ENCODE peak calls at places on chromosome 3, in eight cellular contexts. V, L, R, J, F, B, E and Q are unnamed samples.
A peak's percentile ranks its signal among the peaks of the same experiment; 100 is the strongest.

GRCh38 chr3:127768346-127769008 is 53.8 kb downstream of the MGLL start:
- DNase-seq in V (peak; percentile 99), L (no peak), R (no peak), J (no peak), F (no peak), B (peak; percentile 99), E (peak; percentile 97), Q (no peak)

GRCh38 chr3:55455915-55456314 is 31.2 kb downstream of the WNT5A start:
- DNase-seq in V (no peak), L (no peak), R (no peak), J (no peak), F (no peak), B (no peak), E (no peak), Q (no peak)

GRCh38 chr3:41575754-41576153 is 376.4 kb downstream of the CTNNB1 start:
- DNase-seq in V (no peak), L (no peak), R (no peak), J (no peak), F (no peak), B (no peak), E (no peak), Q (no peak)

GRCh38 chr3:3134750-3135448 is 8.2 kb downstream of the TRNT1 start:
- DNase-seq in V (no peak), L (no peak), R (no peak), J (no peak), F (no peak), B (no peak), E (no peak), Q (no peak)

GRCh38 chr3:62940763-62941632 is 65.8 kb upstream of the CADPS start:
- DNase-seq in V (no peak), L (no peak), R (no peak), J (no peak), F (no peak), B (no peak), E (no peak), Q (no peak)

GRCh38 chr3:53902067-53902466 is 10.4 kb upstream of the SELENOK start:
- DNase-seq in V (no peak), L (no peak), R (no peak), J (no peak), F (no peak), B (no peak), E (no peak), Q (no peak)

GRCh38 chr3:48848816-48849515 is 1.3 kb upstream of the PRKAR2A start:
- DNase-seq in V (no peak), L (no peak), R (no peak), J (no peak), F (no peak), B (no peak), E (no peak), Q (no peak)

GRCh38 chr3:136350557-136350956 is 100.4 kb downstream of the PCCB start:
- DNase-seq in V (peak; percentile 78), L (no peak), R (no peak), J (no peak), F (no peak), B (peak; percentile 38), E (no peak), Q (no peak)

GRCh38 chr3:125129512-125129962 is 73.7 kb upstream of the HEG1 start:
- DNase-seq in V (peak; percentile 100), L (no peak), R (no peak), J (no peak), F (no peak), B (peak; percentile 80), E (peak; percentile 94), Q (no peak)

GRCh38 chr3:193826126-193826795 is 233.3 kb downstream of the OPA1 start:
- DNase-seq in V (peak; percentile 96), L (no peak), R (no peak), J (no peak), F (no peak), B (peak; percentile 95), E (no peak), Q (no peak)

GRCh38 chr3:45010718-45011355 is 15.3 kb upstream of the CLEC3B start:
- DNase-seq in V (peak; percentile 94), L (no peak), R (no peak), J (no peak), F (no peak), B (peak; percentile 94), E (no peak), Q (no peak)

GRCh38 chr3:196740476-196741400 is 1.1 kb downstream of the PAK2 start:
- DNase-seq in V (peak; percentile 78), L (no peak), R (peak; percentile 8), J (no peak), F (no peak), B (peak; percentile 66), E (peak; percentile 25), Q (peak; percentile 6)

GRCh38 chr3:158830391-158830790 is 28.5 kb downstream of the MFSD1 start:
- DNase-seq in V (peak; percentile 67), L (no peak), R (no peak), J (no peak), F (no peak), B (peak; percentile 22), E (peak; percentile 59), Q (no peak)

GRCh38 chr3:111936967-111937366 is 41.9 kb upstream of the ABHD10 start:
- DNase-seq in V (peak; percentile 67), L (no peak), R (no peak), J (no peak), F (no peak), B (peak; percentile 49), E (peak; percentile 32), Q (no peak)

GRCh38 chr3:156150434-156151066 is 30.2 kb downstream of the KCNAB1 start:
- DNase-seq in V (peak; percentile 63), L (no peak), R (peak; percentile 30), J (no peak), F (no peak), B (peak; percentile 57), E (peak; percentile 36), Q (peak; percentile 7)

GRCh38 chr3:119279101-119279554 is 15.1 kb upstream of the ARHGAP31 start:
- DNase-seq in V (peak; percentile 58), L (no peak), R (no peak), J (no peak), F (no peak), B (no peak), E (no peak), Q (no peak)

GRCh38 chr3:195200010-195200822 is 70.7 kb downstream of the XXYLT1 start:
- DNase-seq in V (peak; percentile 39), L (no peak), R (no peak), J (no peak), F (no peak), B (peak; percentile 45), E (no peak), Q (no peak)

GRCh38 chr3:124976378-124976777 is 41.8 kb upstream of the MUC13 start:
- DNase-seq in V (peak; percentile 72), L (no peak), R (no peak), J (no peak), F (no peak), B (no peak), E (no peak), Q (no peak)

GRCh38 chr3:79018671-79019136 is 749.1 kb downstream of the ROBO1 start:
- DNase-seq in V (peak; percentile 53), L (no peak), R (no peak), J (no peak), F (no peak), B (no peak), E (peak; percentile 13), Q (no peak)

GRCh38 chr3:73037369-73037699 is 24.1 kb upstream of the EBLN2 start:
- DNase-seq in V (peak; percentile 38), L (no peak), R (no peak), J (no peak), F (no peak), B (peak; percentile 42), E (no peak), Q (no peak)

GRCh38 chr3:65398953-65399352 is 639.8 kb downstream of the MAGI1 start:
- DNase-seq in V (peak; percentile 71), L (no peak), R (no peak), J (no peak), F (no peak), B (peak; percentile 95), E (peak; percentile 1), Q (no peak)

GRCh38 chr3:43926073-43926472 is 235.3 kb downstream of the ABHD5 start:
- DNase-seq in V (no peak), L (no peak), R (no peak), J (no peak), F (no peak), B (no peak), E (no peak), Q (no peak)

GRCh38 chr3:197789309-197789708 is 1.7 kb upstream of the LRCH3 start:
- DNase-seq in V (no peak), L (no peak), R (no peak), J (no peak), F (no peak), B (no peak), E (no peak), Q (no peak)

GRCh38 chr3:20405731-20406130 is 219.7 kb upstream of the SGO1 start:
- DNase-seq in V (peak; percentile 36), L (no peak), R (no peak), J (no peak), F (no peak), B (peak; percentile 88), E (no peak), Q (no peak)

GRCh38 chr3:194140520-194141414 is 4.8 kb downstream of the HES1 start:
- DNase-seq in V (peak; percentile 87), L (peak; percentile 5), R (peak; percentile 23), J (peak; percentile 14), F (no peak), B (peak; percentile 60), E (peak; percentile 23), Q (no peak)

GRCh38 chr3:112350181-112350825 is 17.3 kb downstream of the CD200 start:
- DNase-seq in V (no peak), L (no peak), R (no peak), J (no peak), F (no peak), B (no peak), E (no peak), Q (no peak)

GRCh38 chr3:75650191-75650590 is 13.9 kb upstream of the FRG2C start:
- DNase-seq in V (no peak), L (no peak), R (no peak), J (no peak), F (no peak), B (no peak), E (no peak), Q (no peak)

GRCh38 chr3:134364936-134365765 is 9.1 kb downstream of the AMOTL2 start:
- DNase-seq in V (peak; percentile 58), L (no peak), R (no peak), J (no peak), F (no peak), B (no peak), E (no peak), Q (no peak)

GRCh38 chr3:128878556-128879124 is 780 bp upstream of the ACAD9 start:
- DNase-seq in V (peak; percentile 78), L (no peak), R (peak; percentile 4), J (peak; percentile 5), F (no peak), B (peak; percentile 61), E (peak; percentile 57), Q (no peak)

GRCh38 chr3:120524171-120524923 is 71.8 kb upstream of the NDUFB4 start:
- DNase-seq in V (peak; percentile 73), L (no peak), R (no peak), J (no peak), F (no peak), B (peak; percentile 71), E (no peak), Q (no peak)

GRCh38 chr3:158847466-158847849 is 45.6 kb downstream of the MFSD1 start:
- DNase-seq in V (peak; percentile 70), L (no peak), R (no peak), J (no peak), F (no peak), B (no peak), E (no peak), Q (no peak)

GRCh38 chr3:27507515-27508266 is 23.5 kb upstream of the SLC4A7 start:
- DNase-seq in V (peak; percentile 65), L (no peak), R (no peak), J (no peak), F (no peak), B (peak; percentile 83), E (peak; percentile 38), Q (no peak)

GRCh38 chr3:189821251-189821650 is 190.1 kb downstream of the TP63 start:
- DNase-seq in V (no peak), L (no peak), R (no peak), J (no peak), F (no peak), B (no peak), E (no peak), Q (no peak)